ENCODE peak calls at places on chromosomes 2 and 18, in eight cellular contexts. F is lung microvascular endothelial cell; C is stimulated activated CD8-positive, alpha-beta memory T cell treated with anti-CD3 and anti-CD28 coated beads, Interleukin-15, amount 100 ng/mL, for 4 hours; J is CD14-positive monocyte; N is mucosa of gallbladder; X is SK-N-MC; D is NCI-H2081; A is activated CD8-positive, alpha-beta memory T cell treated with anti-CD3 and anti-CD28 coated beads, Interleukin-2, amount 10 ng/mL, durations not matched to agents 7 days and 5 days. Q is an unnamed sample.

GRCh38 chr2:233419626-233420431 is 65.5 kb downstream of the DGKD start:
- DNase-seq in F (no peak), N (no peak), D (no peak), C (no peak), X (no peak), J (no peak), A (peak), Q (no peak)

GRCh38 chr18:67980241-67980640 is 463.7 kb upstream of the DSEL start:
- DNase-seq in D (no peak), A (no peak), F (no peak), N (no peak), J (no peak), C (no peak), X (no peak), Q (no peak)

GRCh38 chr2:28080911-28081310 is 190.4 kb downstream of the BABAM2 start:
- DNase-seq in J (no peak), A (no peak), F (peak), D (no peak), N (no peak), C (no peak), X (peak), Q (no peak)

GRCh38 chr18:34576622-34577021 is 133.5 kb upstream of the DTNA start:
- DNase-seq in C (no peak), N (no peak), J (no peak), A (no peak), X (no peak), F (no peak), D (no peak), Q (no peak)

GRCh38 chr2:234308814-234309195 is 188.1 kb downstream of the ARL4C start:
- DNase-seq in N (peak), D (no peak), F (peak), A (peak), X (no peak), J (peak), C (peak), Q (no peak)

GRCh38 chr2:98422449-98422848 is 22.2 kb upstream of the INPP4A start:
- DNase-seq in J (no peak), C (no peak), A (no peak), D (no peak), N (no peak), F (no peak), X (no peak), Q (no peak)

GRCh38 chr2:36366491-36367120 is 11.0 kb downstream of the CRIM1 start:
- DNase-seq in X (no peak), F (peak), C (no peak), A (no peak), N (no peak), J (no peak), D (no peak), Q (no peak)

GRCh38 chr2:230230087-230230486 is 4.6 kb downstream of the SP140 start:
- DNase-seq in C (no peak), D (no peak), F (peak), X (no peak), N (no peak), A (no peak), J (no peak), Q (no peak)

GRCh38 chr2:127049927-127050802 is 56.8 kb downstream of the BIN1 start:
- DNase-seq in J (no peak), A (peak), F (peak), X (no peak), N (peak), C (no peak), D (peak), Q (peak)

GRCh38 chr2:207681431-207681830 is 30.0 kb upstream of the CCNYL1 start:
- DNase-seq in C (no peak), A (no peak), D (no peak), F (peak), N (no peak), X (no peak), J (no peak), Q (no peak)

GRCh38 chr2:205139822-205140612 is 542.3 kb upstream of the NRP2 start:
- DNase-seq in N (peak), A (no peak), J (no peak), X (no peak), D (peak), C (no peak), F (peak), Q (no peak)

GRCh38 chr2:42921721-42922120 is 129.3 kb upstream of the HAAO start:
- DNase-seq in D (no peak), J (no peak), F (no peak), X (no peak), C (no peak), N (no peak), A (no peak), Q (no peak)

Q was measured in GM12891.